ENCODE peak calls at places on chromosome 15, in nine cellular contexts. W is SK-N-SH, J is A549, A is GM23338, F is HL-60, H is GM12878, E is Panc1, R is K562, C is HepG2. X is an unnamed sample.

GRCh38 chr15:47013446-47013845 is 703.9 kb upstream of the SEMA6D start:
- DNase-seq in W (no peak), J (no peak), A (no peak), F (no peak), H (no peak), E (no peak), R (no peak), C (no peak), X (no peak)

GRCh38 chr15:35168464-35168863 is 83.4 kb upstream of the NANOGP8 start:
- DNase-seq in W (no peak), J (no peak), A (no peak), F (no peak), H (no peak), E (no peak), R (no peak), C (no peak), X (no peak)

GRCh38 chr15:63221346-63221745 is 31.9 kb downstream of the RAB8B start:
- DNase-seq in W (no peak), J (no peak), A (no peak), F (no peak), H (no peak), E (no peak), R (no peak), C (no peak), X (no peak)

GRCh38 chr15:76338555-76339301 is 2.2 kb downstream of the ISL2 start:
- DNase-seq in W (peak), J (no peak), A (no peak), F (peak), H (no peak), E (no peak), R (no peak), C (no peak), X (no peak)

GRCh38 chr15:70584838-70585706 is 178.3 kb downstream of the UACA start:
- DNase-seq in W (peak), J (peak), A (peak), F (no peak), H (no peak), E (peak), R (no peak), C (peak), X (peak)

GRCh38 chr15:38028869-38029268 is 94.4 kb downstream of the TMCO5A start:
- DNase-seq in W (no peak), J (no peak), A (no peak), F (no peak), H (no peak), E (no peak), R (no peak), C (no peak), X (no peak)

GRCh38 chr15:70916531-70916930 is 23.9 kb downstream of the LRRC49 start:
- DNase-seq in W (no peak), J (no peak), A (no peak), F (no peak), H (no peak), E (no peak), R (no peak), C (no peak), X (no peak)

GRCh38 chr15:85541744-85542143 is 161.3 kb downstream of the AKAP13 start:
- DNase-seq in W (no peak), J (no peak), A (no peak), F (no peak), H (no peak), E (no peak), R (no peak), C (no peak), X (no peak)

GRCh38 chr15:73078722-73079121 is 26.5 kb downstream of the NEO1 start:
- DNase-seq in W (no peak), J (peak), A (peak), F (no peak), H (no peak), E (no peak), R (no peak), C (peak), X (no peak)

DNA sequence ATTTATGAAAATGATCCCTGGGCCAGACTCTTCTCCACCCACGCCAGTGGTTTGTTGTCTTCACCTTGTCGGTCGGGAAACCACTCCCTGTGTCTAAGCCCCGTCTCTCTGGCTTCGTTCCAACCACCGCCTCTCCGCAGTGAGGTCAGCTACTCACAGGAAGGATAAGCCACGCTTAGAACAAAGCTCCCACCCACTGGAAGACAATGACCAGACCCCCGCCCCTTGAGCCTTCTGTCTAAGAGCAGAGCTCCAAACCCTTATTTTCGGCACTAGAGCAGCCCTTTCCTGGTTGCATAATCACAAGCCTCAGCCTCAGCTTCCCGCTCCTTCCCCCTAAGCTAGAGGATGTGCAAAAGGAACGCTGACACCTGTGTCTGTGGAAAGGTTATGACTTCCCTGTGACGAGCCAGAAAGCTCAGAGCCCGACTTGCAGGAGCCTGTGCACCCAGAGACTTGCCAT is 114.9 kb upstream of the MEF2A start:
- DNase-seq in W (no peak), J (no peak), A (no peak), F (peak), H (no peak), E (no peak), R (peak), C (no peak), X (no peak)
- TF ChIP-seq REST in W (no peak), J (no peak), A (no peak), F (no peak), H (no peak), E (no peak), R (no peak), C (no peak), X (no peak)

GRCh38 chr15:68369931-68370767 is 61.8 kb downstream of the ITGA11 start:
- DNase-seq in W (no peak), J (no peak), A (no peak), F (no peak), H (no peak), E (no peak), R (no peak), C (no peak), X (no peak)

GRCh38 chr15:68367226-68367625 is 64.7 kb downstream of the ITGA11 start:
- DNase-seq in W (no peak), J (no peak), A (no peak), F (no peak), H (no peak), E (no peak), R (no peak), C (no peak), X (no peak)

GRCh38 chr15:68368731-68369435 is 63.1 kb downstream of the ITGA11 start:
- DNase-seq in W (no peak), J (no peak), A (no peak), F (no peak), H (no peak), E (no peak), R (no peak), C (no peak), X (no peak)

GRCh38 chr15:68366314-68366713 is 65.6 kb downstream of the ITGA11 start:
- DNase-seq in W (no peak), J (no peak), A (peak), F (no peak), H (no peak), E (no peak), R (no peak), C (no peak), X (no peak)

GRCh38 chr15:68367992-68368391 is 64.0 kb downstream of the ITGA11 start:
- DNase-seq in W (no peak), J (no peak), A (no peak), F (no peak), H (no peak), E (no peak), R (no peak), C (no peak), X (no peak)
- TF ChIP-seq REST in W (no peak), J (no peak), A (no peak), F (no peak), H (no peak), E (no peak), R (no peak), C (no peak), X (no peak)

GRCh38 chr15:98164986-98165385 is 204.5 kb downstream of the ARRDC4 start:
- DNase-seq in W (no peak), J (no peak), A (no peak), F (no peak), H (no peak), E (no peak), R (no peak), C (no peak), X (no peak)

GRCh38 chr15:98160236-98160635 is 199.7 kb downstream of the ARRDC4 start:
- DNase-seq in W (no peak), J (no peak), A (no peak), F (no peak), H (no peak), E (no peak), R (no peak), C (no peak), X (no peak)

GRCh38 chr15:98163319-98164030 is 203.0 kb downstream of the ARRDC4 start:
- DNase-seq in W (no peak), J (no peak), A (peak), F (no peak), H (no peak), E (no peak), R (no peak), C (no peak), X (no peak)

GRCh38 chr15:98169551-98169950 is 209.0 kb downstream of the ARRDC4 start:
- DNase-seq in W (no peak), J (no peak), A (no peak), F (no peak), H (no peak), E (no peak), R (no peak), C (no peak), X (no peak)

GRCh38 chr15:98164573-98164972 is 204.1 kb downstream of the ARRDC4 start:
- DNase-seq in W (no peak), J (no peak), A (no peak), F (no peak), H (no peak), E (no peak), R (no peak), C (no peak), X (no peak)
- TF ChIP-seq REST in W (no peak), J (no peak), A (no peak), F (no peak), H (no peak), E (no peak), R (no peak), C (no peak), X (no peak)

GRCh38 chr15:79261836-79262235 is 20.7 kb upstream of the ANKRD34C start:
- DNase-seq in W (no peak), J (no peak), A (no peak), F (no peak), H (no peak), E (no peak), R (no peak), C (no peak), X (no peak)

GRCh38 chr15:79257454-79257853 is 25.1 kb upstream of the ANKRD34C start:
- DNase-seq in W (no peak), J (peak), A (no peak), F (no peak), H (no peak), E (no peak), R (no peak), C (no peak), X (no peak)
- TF ChIP-seq REST in W (no peak), J (no peak), A (no peak), F (no peak), H (no peak), E (no peak), R (no peak), C (no peak), X (no peak)

GRCh38 chr15:95205101-95205500 is 973.7 kb downstream of the MCTP2 start:
- DNase-seq in W (no peak), J (no peak), A (no peak), F (no peak), H (no peak), E (no peak), R (no peak), C (no peak), X (no peak)

GRCh38 chr15:95208071-95208470 is 976.7 kb downstream of the MCTP2 start:
- DNase-seq in W (no peak), J (no peak), A (no peak), F (no peak), H (no peak), E (no peak), R (no peak), C (no peak), X (no peak)

GRCh38 chr15:95202569-95203349 is 971.4 kb downstream of the MCTP2 start:
- DNase-seq in W (no peak), J (no peak), A (no peak), F (no peak), H (no peak), E (no peak), R (no peak), C (no peak), X (no peak)
- TF ChIP-seq REST in W (no peak), J (no peak), A (no peak), F (no peak), H (no peak), E (no peak), R (no peak), C (no peak), X (no peak)